ENCODE peak calls at places on chromosomes 2 and 18, in nine cellular contexts. T, N, U, F, C, G, I, Z and K are unnamed samples.

GRCh38 chr2:163757811-163758210 is 22.0 kb upstream of the FIGN start:
- DNase-seq in I (no peak), U (no peak), N (no peak), C (no peak), F (no peak), G (no peak), T (no peak), Z (no peak), K (no peak)

GRCh38 chr2:216426938-216427337 is 14.7 kb downstream of the SMARCAL1 start:
- DNase-seq in C (peak; percentile 18), U (no peak), T (no peak), Z (no peak), G (peak; percentile 41), F (no peak), N (no peak), I (peak; percentile 53), K (peak; percentile 56)

GRCh38 chr2:2696341-2697132 is 365.5 kb upstream of the MYT1L start:
- DNase-seq in T (no peak), I (no peak), G (no peak), F (no peak), C (no peak), N (no peak), Z (no peak), U (no peak), K (no peak)

GRCh38 chr2:240396623-240397541 is 38.6 kb upstream of the GPC1 start:
- DNase-seq in Z (no peak), U (peak; percentile 44), G (no peak), F (peak; percentile 2), C (no peak), I (no peak), N (peak; percentile 3), T (no peak), K (peak; percentile 40)

GRCh38 chr2:150211164-150211631 is 276.3 kb downstream of the RND3 start:
- DNase-seq in I (peak; percentile 73), Z (peak; percentile 68), T (no peak), N (no peak), C (no peak), G (peak; percentile 67), F (no peak), U (no peak), K (peak; percentile 85)

GRCh38 chr2:222884114-222884764 is 23.4 kb downstream of the ACSL3 start:
- DNase-seq in F (no peak), U (no peak), G (peak; percentile 35), N (no peak), Z (no peak), C (no peak), I (peak; percentile 29), T (no peak), K (peak; percentile 83)

GRCh38 chr2:153873062-153874048 is 1.6 kb downstream of the GALNT13 start:
- DNase-seq in T (no peak), I (no peak), C (no peak), G (peak; percentile 6), N (no peak), U (no peak), Z (no peak), F (no peak), K (peak; percentile 5)

GRCh38 chr18:35495821-35496368 is 1.9 kb downstream of the INO80C start:
- DNase-seq in N (no peak), C (no peak), Z (no peak), I (peak; percentile 21), G (no peak), T (no peak), F (no peak), U (no peak), K (peak; percentile 50)

GRCh38 chr18:54957987-54958386 is 1.3 kb downstream of the CCDC68 start:
- DNase-seq in U (no peak), G (peak; percentile 42), F (no peak), I (peak; percentile 87), N (peak; percentile 40), T (peak; percentile 70), Z (no peak), C (no peak), K (peak; percentile 88)

GRCh38 chr18:24914148-24914525 is 437.8 kb downstream of the ZNF521 start:
- DNase-seq in F (no peak), N (no peak), U (no peak), T (no peak), C (no peak), Z (no peak), G (no peak), I (no peak), K (no peak)

GRCh38 chr2:48587560-48587959 is 30.1 kb upstream of the GTF2A1L start:
- DNase-seq in F (no peak), U (no peak), Z (no peak), C (no peak), T (no peak), N (no peak), G (no peak), I (no peak), K (no peak)

GRCh38 chr2:241940329-241940728 is 70.8 kb downstream of the RTP5 start:
- DNase-seq in I (peak; percentile 8), Z (no peak), T (no peak), N (no peak), F (no peak), G (peak; percentile 9), C (peak; percentile 36), U (no peak), K (no peak)

GRCh38 chr2:120907822-120908221 is 172.2 kb downstream of the GLI2 start:
- DNase-seq in T (no peak), Z (no peak), F (no peak), G (no peak), N (no peak), I (no peak), C (no peak), U (no peak), K (no peak)

GRCh38 chr2:147456729-147457128 is 388.1 kb upstream of the ACVR2A start:
- DNase-seq in I (no peak), N (no peak), T (no peak), G (peak; percentile 38), C (peak; percentile 83), Z (no peak), U (no peak), F (no peak), K (no peak)

GRCh38 chr2:240305369-240305962 is 130.0 kb upstream of the GPC1 start:
- DNase-seq in C (no peak), Z (no peak), G (no peak), N (no peak), T (no peak), I (no peak), F (no peak), U (no peak), K (no peak)

DNA sequence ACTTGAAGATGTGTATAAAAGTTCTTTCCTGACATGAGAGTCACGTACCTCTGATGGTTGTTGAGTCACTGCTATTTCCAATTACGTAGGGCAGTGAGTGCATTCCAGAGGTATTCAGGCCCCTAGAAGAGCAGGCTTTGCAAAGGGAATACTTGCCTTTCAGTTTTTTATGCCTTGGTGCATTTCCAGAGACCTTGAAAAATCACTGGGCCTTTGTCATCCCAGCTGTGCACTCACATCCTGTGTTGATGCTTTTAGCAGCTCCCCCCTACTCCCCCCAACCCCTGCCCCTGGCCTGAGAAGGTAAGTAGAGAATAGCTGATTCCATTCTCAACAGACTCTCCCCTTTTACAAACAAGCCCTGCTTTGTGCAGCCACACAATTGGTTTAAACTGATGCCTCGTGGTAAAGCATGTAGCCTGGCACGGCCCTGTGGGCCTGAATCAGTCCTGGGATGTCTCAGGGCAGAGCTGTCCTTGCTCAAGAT is 174.2 kb downstream of the PRPF40A start:
- DNase-seq in U (no peak), F (no peak), G (peak; percentile 97), N (no peak), T (no peak), C (peak; percentile 53), I (peak; percentile 96), Z (peak; percentile 85), K (peak; percentile 90)
- H3K4me3 ChIP-seq in U (no peak overlapping the region), F (no peak overlapping the region), G (no peak overlapping the region), N (no peak overlapping the region), T (no peak overlapping the region), C (no peak overlapping the region), I (no peak overlapping the region), Z (no peak overlapping the region), K (no peak overlapping the region)

DNA sequence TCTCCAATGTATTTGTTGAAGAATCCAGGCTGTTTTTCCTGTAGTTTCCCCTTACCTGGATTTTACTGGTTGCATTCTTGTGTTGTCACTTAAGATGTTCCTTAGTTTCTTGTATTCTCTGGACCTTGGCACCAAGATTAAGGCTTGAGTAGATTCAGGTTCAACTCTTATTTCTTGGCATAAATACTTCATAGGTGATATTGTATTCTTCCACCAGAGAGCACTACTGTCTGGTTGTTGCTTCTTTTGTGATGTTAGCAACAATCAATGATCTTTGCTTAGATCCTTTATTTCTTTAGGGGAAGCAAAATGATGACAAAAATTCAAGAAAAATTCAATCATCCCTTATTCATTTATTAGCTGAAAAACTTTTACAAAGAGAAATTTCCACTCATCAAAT is 211.1 kb downstream of the LOXHD1 start:
- DNase-seq in Z (no peak), F (no peak), G (no peak), U (no peak), C (no peak), I (no peak), T (no peak), N (no peak), K (no peak)
- TF ChIP-seq CTCF in Z (no peak), F (no peak), G (no peak), U (no peak), C (no peak), I (no peak), T (no peak), N (no peak), K (no peak)

GRCh38 chr2:237412646-237413292 is 1.2 kb downstream of the COL6A3 start:
- DNase-seq in N (no peak), G (peak; percentile 21), C (no peak), U (peak; percentile 68), Z (no peak), F (no peak), T (no peak), I (no peak), K (no peak)

GRCh38 chr2:237411683-237412349 is 2.1 kb downstream of the COL6A3 start:
- DNase-seq in U (peak; percentile 64), C (no peak), F (no peak), Z (no peak), T (no peak), N (no peak), I (peak; percentile 63), G (peak; percentile 60), K (peak; percentile 78)

GRCh38 chr2:237413293-237414055 is 490 bp downstream of the COL6A3 start:
- DNase-seq in N (no peak), C (no peak), U (no peak), F (no peak), Z (no peak), T (no peak), I (peak; percentile 46), G (peak; percentile 31), K (peak; percentile 79)

GRCh38 chr2:237408280-237408679 is 5.7 kb downstream of the COL6A3 start:
- DNase-seq in T (no peak), I (peak; percentile 45), G (peak; percentile 79), F (no peak), U (peak; percentile 70), C (no peak), N (no peak), Z (no peak), K (peak; percentile 56)

GRCh38 chr2:237410949-237411635 is 2.9 kb downstream of the COL6A3 start:
- DNase-seq in C (no peak), F (no peak), N (no peak), I (peak; percentile 51), U (no peak), Z (no peak), T (no peak), G (peak; percentile 55), K (peak; percentile 67)
- H3K4me3 ChIP-seq in C (no peak overlapping the region), F (no peak overlapping the region), N (no peak overlapping the region), I (peak overlapping the region; percentile 92), U (peak overlapping the region; percentile 59), Z (peak overlapping the region; percentile 90), T (peak overlapping the region; percentile 30), G (peak overlapping the region; percentile 100), K (peak overlapping the region; percentile 81)

GRCh38 chr2:88765154-88765948 is 73.9 kb downstream of the RPIA start:
- DNase-seq in Z (no peak), T (no peak), U (peak; percentile 50), F (peak; percentile 27), I (peak; percentile 10), N (peak; percentile 72), C (peak; percentile 67), G (peak; percentile 22), K (no peak)
- TF ChIP-seq CTCF in Z (no peak), T (no peak), U (no peak), F (no peak), I (no peak), N (no peak), C (no peak), G (no peak), K (no peak)